ENCODE peak calls at places on chromosome 1, in six cellular contexts. One of them, this sample, is unnamed.

GRCh38 chr1:57843760-57844159 is 419.9 kb upstream of the DAB1 start:
- DNase-seq in left ventricle myocardium inferior: no peak
- DNase-seq in GM13977: no peak
- DNase-seq in cardiac muscle cell: no peak
- DNase-seq in cardiac fibroblast: peak
- DNase-seq in HepG2: no peak
- DNase-seq in this sample: no peak

GRCh38 chr1:154062309-154062708 is 71.7 kb downstream of the RPS27 start:
- DNase-seq in GM13977: no peak
- DNase-seq in cardiac muscle cell: no peak
- DNase-seq in cardiac fibroblast: no peak
- DNase-seq in left ventricle myocardium inferior: no peak
- DNase-seq in HepG2: no peak
- DNase-seq in this sample: no peak

GRCh38 chr1:92485374-92486250 is 1.1 kb downstream of the GFI1 start:
- DNase-seq in HepG2: peak
- DNase-seq in left ventricle myocardium inferior: peak
- DNase-seq in cardiac fibroblast: peak
- DNase-seq in cardiac muscle cell: peak
- DNase-seq in GM13977: peak
- DNase-seq in this sample: peak

GRCh38 chr1:7550981-7551380 is 220.1 kb upstream of the VAMP3 start:
- DNase-seq in GM13977: no peak
- DNase-seq in cardiac fibroblast: no peak
- DNase-seq in cardiac muscle cell: no peak
- DNase-seq in left ventricle myocardium inferior: no peak
- DNase-seq in HepG2: no peak
- DNase-seq in this sample: no peak

GRCh38 chr1:36603461-36603860 is 120.7 kb upstream of the CSF3R start:
- DNase-seq in left ventricle myocardium inferior: no peak
- DNase-seq in GM13977: no peak
- DNase-seq in cardiac fibroblast: no peak
- DNase-seq in cardiac muscle cell: peak
- DNase-seq in HepG2: no peak
- DNase-seq in this sample: no peak

GRCh38 chr1:159090566-159091546 is 14.3 kb upstream of the AIM2 start:
- DNase-seq in GM13977: no peak
- DNase-seq in cardiac fibroblast: peak
- DNase-seq in HepG2: no peak
- DNase-seq in cardiac muscle cell: no peak
- DNase-seq in left ventricle myocardium inferior: no peak
- DNase-seq in this sample: no peak

GRCh38 chr1:161498646-161499045 is 6.6 kb upstream of the FCGR2A start:
- DNase-seq in left ventricle myocardium inferior: no peak
- DNase-seq in cardiac fibroblast: no peak
- DNase-seq in GM13977: no peak
- DNase-seq in HepG2: no peak
- DNase-seq in cardiac muscle cell: no peak
- DNase-seq in this sample: no peak

GRCh38 chr1:246396322-246396721 is 110.8 kb downstream of the SMYD3 start:
- DNase-seq in HepG2: no peak
- DNase-seq in GM13977: no peak
- DNase-seq in cardiac muscle cell: no peak
- DNase-seq in left ventricle myocardium inferior: no peak
- DNase-seq in cardiac fibroblast: no peak
- DNase-seq in this sample: no peak

GRCh38 chr1:212070720-212071302 is 35.3 kb downstream of the DTL start:
- DNase-seq in HepG2: peak
- DNase-seq in left ventricle myocardium inferior: no peak
- DNase-seq in cardiac muscle cell: peak
- DNase-seq in cardiac fibroblast: peak
- DNase-seq in GM13977: peak
- DNase-seq in this sample: no peak

GRCh38 chr1:14850563-14850962 is 252.1 kb downstream of the KAZN start:
- DNase-seq in cardiac muscle cell: peak
- DNase-seq in left ventricle myocardium inferior: no peak
- DNase-seq in HepG2: no peak
- DNase-seq in cardiac fibroblast: no peak
- DNase-seq in GM13977: peak
- DNase-seq in this sample: no peak

GRCh38 chr1:113963281-113963906 is 15.9 kb upstream of the OLFML3 start:
- DNase-seq in left ventricle myocardium inferior: no peak
- DNase-seq in HepG2: no peak
- DNase-seq in cardiac fibroblast: peak
- DNase-seq in cardiac muscle cell: no peak
- DNase-seq in GM13977: no peak
- DNase-seq in this sample: no peak
- TF ChIP-seq CTCF in left ventricle myocardium inferior: no peak
- TF ChIP-seq CTCF in HepG2: peak
- TF ChIP-seq CTCF in cardiac fibroblast: no peak
- TF ChIP-seq CTCF in cardiac muscle cell: no peak
- TF ChIP-seq CTCF in GM13977: no peak
- TF ChIP-seq CTCF in this sample: no peak

GRCh38 chr1:191002768-191003167 is 525.1 kb upstream of the BRINP3 start:
- DNase-seq in HepG2: no peak
- DNase-seq in GM13977: no peak
- DNase-seq in cardiac muscle cell: no peak
- DNase-seq in cardiac fibroblast: no peak
- DNase-seq in left ventricle myocardium inferior: no peak
- DNase-seq in this sample: no peak
- TF ChIP-seq CTCF in HepG2: no peak
- TF ChIP-seq CTCF in GM13977: no peak
- TF ChIP-seq CTCF in cardiac muscle cell: no peak
- TF ChIP-seq CTCF in cardiac fibroblast: no peak
- TF ChIP-seq CTCF in left ventricle myocardium inferior: no peak
- TF ChIP-seq CTCF in this sample: no peak

DNA sequence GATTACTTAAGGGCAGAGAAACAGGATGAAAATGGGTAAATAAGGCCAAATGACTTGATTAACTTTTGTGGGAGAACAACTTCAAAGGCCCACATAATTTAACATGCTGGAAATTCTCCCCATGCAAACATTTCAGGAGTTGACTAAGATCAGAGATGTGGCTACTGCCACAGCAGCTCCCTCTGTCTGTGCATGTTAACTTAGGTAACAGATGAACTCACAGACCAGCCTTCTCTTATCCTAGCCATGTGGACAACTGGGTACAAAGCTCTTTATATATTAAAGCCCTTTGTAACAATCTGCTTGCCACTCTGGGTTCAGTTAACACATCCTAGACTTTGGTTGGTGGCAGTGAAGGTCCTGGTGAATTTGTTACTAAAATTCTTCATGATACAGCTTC is 33.2 kb downstream of the BEND5 start:
- DNase-seq in left ventricle myocardium inferior: no peak
- DNase-seq in cardiac fibroblast: no peak
- DNase-seq in GM13977: no peak
- DNase-seq in cardiac muscle cell: no peak
- DNase-seq in HepG2: peak
- DNase-seq in this sample: no peak
- TF ChIP-seq CTCF in left ventricle myocardium inferior: no peak
- TF ChIP-seq CTCF in cardiac fibroblast: no peak
- TF ChIP-seq CTCF in GM13977: no peak
- TF ChIP-seq CTCF in cardiac muscle cell: no peak
- TF ChIP-seq CTCF in HepG2: no peak
- TF ChIP-seq CTCF in this sample: no peak

GRCh38 chr1:975896-976683 is 5.8 kb downstream of the PERM1 start:
- DNase-seq in HepG2: peak
- DNase-seq in left ventricle myocardium inferior: no peak
- DNase-seq in cardiac fibroblast: peak
- DNase-seq in GM13977: peak
- DNase-seq in cardiac muscle cell: peak
- DNase-seq in this sample: peak
- TF ChIP-seq CTCF in HepG2: peak
- TF ChIP-seq CTCF in left ventricle myocardium inferior: peak
- TF ChIP-seq CTCF in cardiac fibroblast: peak
- TF ChIP-seq CTCF in GM13977: peak
- TF ChIP-seq CTCF in cardiac muscle cell: peak
- TF ChIP-seq CTCF in this sample: peak